ENCODE peak calls at places on chromosomes 16 and 17, in four cellular contexts. M is BJ; N is activated CD8-positive, alpha-beta T cell treated with anti-CD3 and anti-CD28 coated beads for 36 hours; Q is stimulated activated CD8-positive, alpha-beta memory T cell treated with anti-CD3 and anti-CD28 coated beads, Interleukin-15, amount 100 ng/mL, for 48 hours. B is an unnamed sample.

GRCh38 chr16:85865-86264 is 7.8 kb downstream of the MPG start:
- DNase-seq in M (no peak), N (no peak), Q (no peak), B (no peak)

GRCh38 chr17:79169366-79169765 is 94.7 kb downstream of the ENGASE start:
- DNase-seq in M (no peak), N (no peak), Q (no peak), B (no peak)

GRCh38 chr16:66486199-66486772 is 59.2 kb downstream of the BEAN1 start:
- DNase-seq in M (no peak), N (no peak), Q (no peak), B (no peak)

GRCh38 chr17:68378202-68379149 is 78.8 kb downstream of the WIPI1 start:
- DNase-seq in M (peak), N (no peak), Q (no peak), B (no peak)

GRCh38 chr17:63834431-63835166 is 7.1 kb upstream of the FTSJ3 start:
- DNase-seq in M (peak), N (peak), Q (peak), B (no peak)

GRCh38 chr16:86573215-86573614 is 5.1 kb upstream of the FOXL1 start:
- DNase-seq in M (no peak), N (no peak), Q (no peak), B (no peak)

GRCh38 chr17:82332669-82333278 is 792 bp downstream of the SECTM1 start:
- DNase-seq in M (no peak), N (peak), Q (no peak), B (no peak)

GRCh38 chr16:853981-854807 is 53.7 kb upstream of the GNG13 start:
- DNase-seq in M (no peak), N (no peak), Q (no peak), B (no peak)

GRCh38 chr16:85755929-85756768 is 5.3 kb upstream of the C16orf74 start:
- DNase-seq in M (no peak), N (no peak), Q (no peak), B (no peak)